ENCODE peak calls at places on chromosome 13, in seven cellular contexts. One of them, this sample, is unnamed. For H3K9me3 and H3K4me1, the result is how much of the 10 kb centered on the place peaks cover.

GRCh38 chr13:61316647-61317046 is 99.0 kb downstream of the PCDH20 start:
- DNase-seq in fibroblast of lung: no peak
- DNase-seq in PC-9: no peak
- DNase-seq in hepatocyte: no peak
- DNase-seq in H1: no peak
- DNase-seq in neural progenitor cell: peak
- DNase-seq in GM23248: no peak
- DNase-seq in this sample: no peak

GRCh38 chr13:33174491-33174890 is 111.1 kb downstream of the STARD13 start:
- DNase-seq in fibroblast of lung: no peak
- DNase-seq in PC-9: no peak
- DNase-seq in hepatocyte: no peak
- DNase-seq in H1: no peak
- DNase-seq in neural progenitor cell: no peak
- DNase-seq in GM23248: no peak
- DNase-seq in this sample: no peak

GRCh38 chr13:51728972-51729371 is 75.0 kb downstream of the DHRS12 start:
- DNase-seq in fibroblast of lung: peak
- DNase-seq in PC-9: no peak
- DNase-seq in hepatocyte: no peak
- DNase-seq in H1: no peak
- DNase-seq in neural progenitor cell: no peak
- DNase-seq in GM23248: peak
- DNase-seq in this sample: peak

GRCh38 chr13:53848546-53848945 is 819.9 kb downstream of the OLFM4 start:
- DNase-seq in fibroblast of lung: no peak
- DNase-seq in PC-9: no peak
- DNase-seq in hepatocyte: no peak
- DNase-seq in H1: no peak
- DNase-seq in neural progenitor cell: peak
- DNase-seq in GM23248: no peak
- DNase-seq in this sample: no peak

GRCh38 chr13:40660270-40660669 is 6.2 kb downstream of the FOXO1 start:
- DNase-seq in fibroblast of lung: no peak
- DNase-seq in PC-9: no peak
- DNase-seq in hepatocyte: no peak
- DNase-seq in H1: no peak
- DNase-seq in neural progenitor cell: no peak
- DNase-seq in GM23248: no peak
- DNase-seq in this sample: no peak

GRCh38 chr13:110116072-110116487 is 190.9 kb downstream of the COL4A1 start:
- DNase-seq in fibroblast of lung: no peak
- DNase-seq in PC-9: no peak
- DNase-seq in hepatocyte: peak
- DNase-seq in H1: peak
- DNase-seq in neural progenitor cell: peak
- DNase-seq in GM23248: peak
- DNase-seq in this sample: no peak

GRCh38 chr13:30726192-30726591 is 9.2 kb upstream of the ALOX5AP start:
- DNase-seq in fibroblast of lung: no peak
- DNase-seq in PC-9: peak
- DNase-seq in hepatocyte: no peak
- DNase-seq in H1: no peak
- DNase-seq in neural progenitor cell: no peak
- DNase-seq in GM23248: peak
- DNase-seq in this sample: no peak

GRCh38 chr13:45073809-45074208 is 46.5 kb upstream of the GTF2F2 start:
- DNase-seq in fibroblast of lung: no peak
- DNase-seq in PC-9: no peak
- DNase-seq in hepatocyte: no peak
- DNase-seq in H1: peak
- DNase-seq in neural progenitor cell: no peak
- DNase-seq in GM23248: no peak
- DNase-seq in this sample: no peak

GRCh38 chr13:71577127-71577526 is 289.9 kb downstream of the DACH1 start:
- DNase-seq in fibroblast of lung: peak
- DNase-seq in PC-9: no peak
- DNase-seq in hepatocyte: no peak
- DNase-seq in H1: no peak
- DNase-seq in neural progenitor cell: no peak
- DNase-seq in GM23248: no peak
- DNase-seq in this sample: peak

GRCh38 chr13:99053636-99054233 is 75.9 kb upstream of the DOCK9 start:
- DNase-seq in fibroblast of lung: no peak
- DNase-seq in PC-9: no peak
- DNase-seq in hepatocyte: no peak
- DNase-seq in H1: no peak
- DNase-seq in neural progenitor cell: peak
- DNase-seq in GM23248: no peak
- DNase-seq in this sample: no peak

GRCh38 chr13:99055286-99056073 is 77.6 kb upstream of the DOCK9 start:
- DNase-seq in fibroblast of lung: no peak
- DNase-seq in PC-9: peak
- DNase-seq in hepatocyte: no peak
- DNase-seq in H1: no peak
- DNase-seq in neural progenitor cell: peak
- DNase-seq in GM23248: no peak
- DNase-seq in this sample: no peak

GRCh38 chr13:99046851-99047250 is 69.0 kb upstream of the DOCK9 start:
- DNase-seq in fibroblast of lung: peak
- DNase-seq in PC-9: no peak
- DNase-seq in hepatocyte: no peak
- DNase-seq in H1: no peak
- DNase-seq in neural progenitor cell: no peak
- DNase-seq in GM23248: no peak
- DNase-seq in this sample: no peak

GRCh38 chr13:99051768-99052455 is 74.0 kb upstream of the DOCK9 start:
- DNase-seq in fibroblast of lung: no peak
- DNase-seq in PC-9: no peak
- DNase-seq in hepatocyte: no peak
- DNase-seq in H1: no peak
- DNase-seq in neural progenitor cell: no peak
- DNase-seq in GM23248: no peak
- DNase-seq in this sample: no peak

DNA sequence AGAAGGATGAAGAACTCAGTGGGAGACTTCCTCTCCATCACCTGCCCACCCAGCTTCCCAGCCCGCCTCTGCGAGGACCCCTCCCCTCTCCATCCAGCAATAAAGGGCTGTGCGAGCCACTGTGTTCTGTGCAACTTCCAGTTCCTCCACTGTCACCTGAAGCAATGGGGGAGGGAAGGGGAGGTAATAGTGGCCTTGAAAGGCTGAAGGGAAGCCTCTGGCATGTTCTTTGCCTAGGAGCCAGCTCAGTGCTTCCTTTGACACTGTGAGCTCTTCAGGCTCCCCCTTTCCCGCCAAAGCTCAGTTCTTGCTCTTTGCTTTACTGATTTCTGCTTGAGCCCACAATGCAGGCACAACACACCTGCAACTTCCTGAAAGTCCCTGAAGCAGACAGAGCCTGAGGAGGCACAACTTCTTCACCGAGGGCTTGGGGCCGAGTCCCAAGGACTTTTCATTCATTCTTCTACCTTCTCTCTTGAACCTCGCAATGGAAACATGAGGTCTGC is 73.2 kb upstream of the DOCK9 start:
- DNase-seq in fibroblast of lung: no peak
- DNase-seq in PC-9: no peak
- DNase-seq in hepatocyte: no peak
- DNase-seq in H1: no peak
- DNase-seq in neural progenitor cell: no peak
- DNase-seq in GM23248: no peak
- DNase-seq in this sample: no peak
- H3K9me3 ChIP-seq in fibroblast of lung: under half
- H3K9me3 ChIP-seq in PC-9: under half
- H3K9me3 ChIP-seq in hepatocyte: under half
- H3K9me3 ChIP-seq in H1: under half
- H3K9me3 ChIP-seq in neural progenitor cell: under half
- H3K9me3 ChIP-seq in GM23248: under half
- H3K9me3 ChIP-seq in this sample: under half

DNA sequence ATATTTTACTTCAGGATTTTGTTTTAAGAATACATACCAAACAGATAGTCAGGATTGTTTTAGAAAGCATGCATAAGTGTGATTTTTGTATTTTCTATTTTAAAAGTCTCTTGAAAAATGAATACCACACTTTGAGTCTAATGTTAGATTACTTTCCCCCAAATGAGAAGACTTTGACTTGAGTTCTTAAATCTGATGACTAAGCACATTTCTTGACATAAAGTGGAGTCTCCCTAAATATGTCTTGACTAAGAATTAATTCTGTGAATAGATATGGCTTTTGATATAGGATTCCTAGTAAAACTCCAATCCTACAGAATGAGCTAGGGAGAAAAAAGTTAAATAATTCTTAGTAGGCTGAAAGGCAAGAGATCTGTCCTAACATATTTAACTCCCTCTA is 624.2 kb upstream of the SPRY2 start:
- DNase-seq in fibroblast of lung: no peak
- DNase-seq in PC-9: no peak
- DNase-seq in hepatocyte: no peak
- DNase-seq in H1: no peak
- DNase-seq in neural progenitor cell: no peak
- DNase-seq in GM23248: no peak
- DNase-seq in this sample: no peak
- H3K4me1 ChIP-seq in fibroblast of lung: under half
- H3K4me1 ChIP-seq in PC-9: under half
- H3K4me1 ChIP-seq in hepatocyte: under half
- H3K4me1 ChIP-seq in H1: under half
- H3K4me1 ChIP-seq in neural progenitor cell: under half
- H3K4me1 ChIP-seq in GM23248: under half
- H3K4me1 ChIP-seq in this sample: under half

GRCh38 chr13:20942938-20943518 is 40.5 kb upstream of the XPO4 start:
- DNase-seq in fibroblast of lung: no peak
- DNase-seq in PC-9: no peak
- DNase-seq in hepatocyte: no peak
- DNase-seq in H1: no peak
- DNase-seq in neural progenitor cell: no peak
- DNase-seq in GM23248: no peak
- DNase-seq in this sample: no peak

GRCh38 chr13:20940083-20940482 is 37.5 kb upstream of the XPO4 start:
- DNase-seq in fibroblast of lung: peak
- DNase-seq in PC-9: peak
- DNase-seq in hepatocyte: peak
- DNase-seq in H1: no peak
- DNase-seq in neural progenitor cell: no peak
- DNase-seq in GM23248: peak
- DNase-seq in this sample: no peak

GRCh38 chr13:20943519-20944012 is 41.0 kb upstream of the XPO4 start:
- DNase-seq in fibroblast of lung: peak
- DNase-seq in PC-9: peak
- DNase-seq in hepatocyte: peak
- DNase-seq in H1: peak
- DNase-seq in neural progenitor cell: peak
- DNase-seq in GM23248: peak
- DNase-seq in this sample: peak

DNA sequence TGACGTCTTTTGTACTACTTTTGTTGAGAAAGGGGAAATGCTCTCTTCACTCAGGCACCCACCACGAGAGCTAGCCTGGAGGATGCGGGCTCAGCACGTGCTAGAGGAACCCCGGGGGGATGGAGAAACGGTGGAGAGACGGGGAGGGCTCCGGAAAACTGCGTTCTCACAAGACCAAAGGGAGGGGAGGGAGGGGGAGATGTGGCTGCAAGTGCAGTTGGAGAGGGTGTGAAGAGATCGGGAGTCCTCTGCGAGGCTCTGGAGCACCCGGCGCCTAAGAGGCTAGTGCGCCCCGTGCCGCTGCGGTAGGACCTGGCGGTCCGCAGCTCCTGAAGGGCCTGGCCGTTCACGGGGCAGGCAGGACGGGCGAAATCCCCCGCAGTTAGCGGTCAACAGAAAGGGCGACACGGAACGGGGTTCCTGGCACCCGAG is 43.4 kb upstream of the XPO4 start:
- DNase-seq in fibroblast of lung: peak
- DNase-seq in PC-9: no peak
- DNase-seq in hepatocyte: no peak
- DNase-seq in H1: peak
- DNase-seq in neural progenitor cell: peak
- DNase-seq in GM23248: peak
- DNase-seq in this sample: no peak
- TF ChIP-seq EZH2 in fibroblast of lung: no peak
- TF ChIP-seq EZH2 in PC-9: no peak
- TF ChIP-seq EZH2 in hepatocyte: no peak
- TF ChIP-seq EZH2 in H1: no peak
- TF ChIP-seq EZH2 in neural progenitor cell: peak
- TF ChIP-seq EZH2 in GM23248: no peak
- TF ChIP-seq EZH2 in this sample: no peak

DNA sequence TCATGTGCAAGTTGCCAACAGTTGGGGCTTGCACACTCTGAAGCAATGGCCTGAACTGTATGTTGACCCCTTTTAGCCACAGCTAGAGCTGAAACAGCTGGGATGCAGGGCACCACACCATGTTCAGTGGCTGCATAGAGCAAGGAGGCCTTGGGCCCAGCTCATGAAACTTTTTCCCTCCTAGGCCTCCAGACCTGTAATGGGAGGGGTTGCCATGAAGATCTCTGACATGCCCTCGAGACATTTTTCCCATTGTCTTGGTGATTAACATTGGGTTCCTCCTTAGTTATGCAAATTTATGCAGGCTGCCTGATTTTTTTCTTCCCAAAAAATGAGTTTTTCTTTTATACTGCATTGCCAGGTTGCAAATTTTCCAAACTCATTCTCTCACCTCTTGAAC is 165.1 kb upstream of the PRR20A start:
- DNase-seq in fibroblast of lung: no peak
- DNase-seq in PC-9: no peak
- DNase-seq in hepatocyte: no peak
- DNase-seq in H1: no peak
- DNase-seq in neural progenitor cell: no peak
- DNase-seq in GM23248: no peak
- DNase-seq in this sample: no peak
- H3K9me3 ChIP-seq in fibroblast of lung: under half
- H3K9me3 ChIP-seq in PC-9: under half
- H3K9me3 ChIP-seq in hepatocyte: under half
- H3K9me3 ChIP-seq in H1: under half
- H3K9me3 ChIP-seq in neural progenitor cell: under half
- H3K9me3 ChIP-seq in GM23248: under half
- H3K9me3 ChIP-seq in this sample: under half

GRCh38 chr13:29516012-29516411 is 79.5 kb downstream of the SLC7A1 start:
- DNase-seq in fibroblast of lung: no peak
- DNase-seq in PC-9: no peak
- DNase-seq in hepatocyte: no peak
- DNase-seq in H1: no peak
- DNase-seq in neural progenitor cell: no peak
- DNase-seq in GM23248: no peak
- DNase-seq in this sample: no peak

GRCh38 chr13:29516880-29517279 is 78.6 kb downstream of the SLC7A1 start:
- DNase-seq in fibroblast of lung: no peak
- DNase-seq in PC-9: no peak
- DNase-seq in hepatocyte: no peak
- DNase-seq in H1: no peak
- DNase-seq in neural progenitor cell: no peak
- DNase-seq in GM23248: no peak
- DNase-seq in this sample: no peak

GRCh38 chr13:29514720-29515310 is 80.7 kb downstream of the SLC7A1 start:
- DNase-seq in fibroblast of lung: no peak
- DNase-seq in PC-9: no peak
- DNase-seq in hepatocyte: no peak
- DNase-seq in H1: no peak
- DNase-seq in neural progenitor cell: no peak
- DNase-seq in GM23248: no peak
- DNase-seq in this sample: no peak

GRCh38 chr13:29513981-29514719 is 81.3 kb downstream of the SLC7A1 start:
- DNase-seq in fibroblast of lung: no peak
- DNase-seq in PC-9: no peak
- DNase-seq in hepatocyte: no peak
- DNase-seq in H1: no peak
- DNase-seq in neural progenitor cell: no peak
- DNase-seq in GM23248: peak
- DNase-seq in this sample: no peak

GRCh38 chr13:29515372-29515771 is 80.1 kb downstream of the SLC7A1 start:
- DNase-seq in fibroblast of lung: no peak
- DNase-seq in PC-9: no peak
- DNase-seq in hepatocyte: no peak
- DNase-seq in H1: no peak
- DNase-seq in neural progenitor cell: no peak
- DNase-seq in GM23248: peak
- DNase-seq in this sample: no peak
- H3K4me1 ChIP-seq in fibroblast of lung: under half
- H3K4me1 ChIP-seq in PC-9: under half
- H3K4me1 ChIP-seq in hepatocyte: under half
- H3K4me1 ChIP-seq in H1: under half
- H3K4me1 ChIP-seq in neural progenitor cell: under half
- H3K4me1 ChIP-seq in GM23248: half or more
- H3K4me1 ChIP-seq in this sample: under half